ENCODE peak calls at places on chromosome 2, in five cellular contexts. X is ELF-1; Y is activated naive CD4-positive, alpha-beta T cell; O is activated CD4-positive, CD25-positive, alpha-beta regulatory T cell; N is RWPE1. B is an unnamed sample.

GRCh38 chr2:148900350-148900749 is 25.3 kb downstream of the KIF5C start:
- DNase-seq in N (no peak), Y (no peak), O (no peak), X (no peak), B (no peak)

GRCh38 chr2:26561918-26562810 is 79.0 kb downstream of the CIB4 start:
- DNase-seq in Y (no peak), X (peak; percentile 59), N (peak; percentile 59), O (no peak), B (peak; percentile 79)

GRCh38 chr2:215363039-215363438 is 51.2 kb downstream of the ATIC start:
- DNase-seq in Y (no peak), X (no peak), N (no peak), O (no peak), B (no peak)

GRCh38 chr2:61887684-61888303 is 662 bp downstream of the CCT4 start:
- DNase-seq in N (peak; percentile 21), Y (no peak), O (no peak), X (peak; percentile 21), B (peak; percentile 19)

GRCh38 chr2:222514901-222515300 is 90.6 kb downstream of the SGPP2 start:
- DNase-seq in O (no peak), N (no peak), X (no peak), Y (no peak), B (no peak)

GRCh38 chr2:181777654-181778053 is 97.3 kb upstream of the NEUROD1 start:
- DNase-seq in Y (no peak), O (no peak), N (no peak), X (no peak), B (no peak)

GRCh38 chr2:15042824-15043223 is 410.3 kb downstream of the LRATD1 start:
- DNase-seq in N (no peak), Y (no peak), X (no peak), O (no peak), B (no peak)

GRCh38 chr2:84971799-84972790 is 1.1 kb downstream of the KCMF1 start:
- DNase-seq in O (peak; percentile 33), N (no peak), X (peak; percentile 51), Y (peak; percentile 34), B (peak; percentile 64)

GRCh38 chr2:208064220-208064951 is 39.1 kb upstream of the PLEKHM3 start:
- DNase-seq in N (peak; percentile 26), X (no peak), O (no peak), Y (no peak), B (no peak)

GRCh38 chr2:197858607-197859140 is 54.3 kb downstream of the PLCL1 start:
- DNase-seq in N (no peak), X (no peak), O (no peak), Y (no peak), B (no peak)

GRCh38 chr2:227829337-227829736 is 15.7 kb downstream of the CCL20 start:
- DNase-seq in Y (no peak), X (no peak), O (no peak), N (no peak), B (no peak)

GRCh38 chr2:151827564-151828142 is 568 bp downstream of the ARL5A start:
- DNase-seq in N (peak; percentile 28), O (peak; percentile 18), X (peak; percentile 61), Y (peak; percentile 40), B (peak; percentile 13)

GRCh38 chr2:9775351-9775750 is 67.9 kb upstream of the TAF1B start:
- DNase-seq in N (no peak), Y (no peak), O (no peak), X (no peak), B (no peak)

GRCh38 chr2:229520582-229521221 is 193.7 kb downstream of the DNER start:
- DNase-seq in N (no peak), O (no peak), Y (no peak), X (no peak), B (no peak)

GRCh38 chr2:100124746-100125145 is 17.6 kb downstream of the AFF3 start:
- DNase-seq in X (no peak), Y (no peak), O (no peak), N (peak; percentile 65), B (no peak)